ENCODE peak calls at places on chromosomes 7 and 10, in eight cellular contexts. M is neuronal stem cell; L is progenitor cell of endocrine pancreas; W is glutamatergic neuron; R is DMS153; A is EH; Z is stimulated activated CD4-positive, alpha-beta T cell treated with anti-CD3 and anti-CD28 coated beads, Interleukin-12 subunit alpha, Interleukin-12 subunit beta, amount 100 ng/mL, for 48 hours; I is SK-N-MC. H is an unnamed sample.
A peak's percentile ranks its signal among the peaks of the same experiment; 100 is the strongest.

GRCh38 chr10:93458821-93459257 is 23.3 kb downstream of the MYOF start:
- DNase-seq in A (peak; percentile 100), L (peak; percentile 55), I (no peak), W (no peak), R (no peak), M (no peak), Z (no peak), H (peak; percentile 100)

GRCh38 chr10:131972474-131973071 is 9.2 kb downstream of the BNIP3 start:
- DNase-seq in W (no peak), Z (no peak), A (peak; percentile 51), M (no peak), R (peak; percentile 34), L (no peak), I (no peak), H (peak; percentile 42)

GRCh38 chr10:105149371-105149871 is 508.3 kb downstream of the SORCS3 start:
- DNase-seq in Z (no peak), L (no peak), R (no peak), W (no peak), M (no peak), A (peak; percentile 17), I (no peak), H (no peak)

GRCh38 chr10:34444223-34445183 is 370.6 kb downstream of the PARD3 start:
- DNase-seq in Z (no peak), L (no peak), M (no peak), A (peak; percentile 39), R (no peak), I (no peak), W (no peak), H (no peak)

GRCh38 chr10:24451325-24451820 is 242.4 kb downstream of the KIAA1217 start:
- DNase-seq in M (no peak), L (no peak), R (no peak), I (no peak), W (no peak), Z (no peak), A (no peak), H (no peak)

GRCh38 chr7:125423444-125424155 is 494.0 kb upstream of the POT1 start:
- DNase-seq in W (no peak), R (peak; percentile 3), A (no peak), Z (no peak), M (no peak), I (no peak), L (no peak), H (peak; percentile 57)

GRCh38 chr10:114437456-114438292 is 33.4 kb upstream of the AFAP1L2 start:
- DNase-seq in Z (no peak), I (no peak), A (peak; percentile 42), W (no peak), M (no peak), L (no peak), R (no peak), H (no peak)

GRCh38 chr10:126588024-126588423 is 82.5 kb downstream of the C10orf90 start:
- DNase-seq in R (no peak), A (no peak), Z (no peak), I (no peak), W (no peak), M (no peak), L (no peak), H (no peak)

GRCh38 chr10:29723704-29724103 is 88.9 kb upstream of the SVIL start:
- DNase-seq in Z (no peak), A (no peak), M (no peak), R (no peak), W (no peak), I (no peak), L (no peak), H (no peak)

GRCh38 chr10:29409241-29410051 is 120.6 kb downstream of the LYZL1 start:
- DNase-seq in Z (peak; percentile 12), R (no peak), L (no peak), W (peak; percentile 45), A (peak; percentile 78), M (no peak), I (no peak), H (peak; percentile 57)

GRCh38 chr10:103307594-103307993 is 30.7 kb downstream of the INA start:
- DNase-seq in A (no peak), I (no peak), Z (no peak), R (no peak), L (no peak), M (no peak), W (no peak), H (no peak)

GRCh38 chr7:141291541-141291940 is 217.7 kb downstream of the TMEM178B start:
- DNase-seq in L (no peak), I (no peak), Z (no peak), W (no peak), A (no peak), R (no peak), M (no peak), H (no peak)

H was measured in brain microvascular endothelial cell.